ENCODE peak calls at places on chromosome 21, in ten cellular contexts. M, P, G, W, E, A, N, D, H and V are unnamed samples.

GRCh38 chr21:36369064-36369685 is 16.0 kb upstream of the CHAF1B start:
- DNase-seq in M (no peak), P (no peak), G (no peak), W (no peak), E (no peak), A (no peak), N (no peak), D (no peak), H (no peak), V (no peak)

GRCh38 chr21:29164330-29164942 is 34.0 kb downstream of the MAP3K7CL start:
- DNase-seq in M (peak; percentile 69), P (peak; percentile 92), G (no peak), W (no peak), E (peak; percentile 93), A (peak; percentile 77), N (peak; percentile 91), D (no peak), H (peak; percentile 71), V (no peak)

GRCh38 chr21:28871388-28872015 is 121.2 kb downstream of the LTN1 start:
- DNase-seq in M (no peak), P (no peak), G (no peak), W (peak; percentile 36), E (no peak), A (no peak), N (no peak), D (no peak), H (no peak), V (no peak)

GRCh38 chr21:25878334-25878733 is 143.6 kb downstream of the GABPA start:
- DNase-seq in M (no peak), P (peak; percentile 7), G (no peak), W (no peak), E (no peak), A (no peak), N (peak; percentile 47), D (no peak), H (no peak), V (no peak)

GRCh38 chr21:45420061-45420521 is 15.1 kb downstream of the COL18A1 start:
- DNase-seq in M (no peak), P (no peak), G (no peak), W (no peak), E (no peak), A (no peak), N (no peak), D (no peak), H (no peak), V (no peak)

GRCh38 chr21:40719615-40720014 is 127.3 kb downstream of the DSCAM start:
- DNase-seq in M (no peak), P (no peak), G (no peak), W (no peak), E (no peak), A (no peak), N (no peak), D (no peak), H (no peak), V (no peak)

GRCh38 chr21:28213221-28213620 is 779.5 kb downstream of the LTN1 start:
- DNase-seq in M (no peak), P (no peak), G (no peak), W (no peak), E (no peak), A (no peak), N (no peak), D (no peak), H (no peak), V (no peak)

GRCh38 chr21:40143822-40144525 is 276.7 kb downstream of the PCP4 start:
- DNase-seq in M (peak; percentile 73), P (peak; percentile 52), G (peak; percentile 24), W (peak; percentile 43), E (peak; percentile 37), A (peak; percentile 49), N (peak; percentile 56), D (no peak), H (peak; percentile 75), V (peak; percentile 7)

GRCh38 chr21:36910581-36911307 is 55.7 kb downstream of the HLCS start:
- DNase-seq in M (peak; percentile 30), P (peak; percentile 77), G (no peak), W (no peak), E (peak; percentile 92), A (no peak), N (no peak), D (no peak), H (no peak), V (no peak)

GRCh38 chr21:45528981-45529784 is 13.1 kb downstream of the SLC19A1 start:
- DNase-seq in M (no peak), P (no peak), G (no peak), W (no peak), E (no peak), A (no peak), N (no peak), D (no peak), H (no peak), V (no peak)

GRCh38 chr21:17492415-17493168 is 20.3 kb upstream of the CXADR start:
- DNase-seq in M (peak; percentile 11), P (peak; percentile 2), G (no peak), W (no peak), E (no peak), A (peak; percentile 75), N (peak; percentile 60), D (no peak), H (no peak), V (no peak)

GRCh38 chr21:46092026-46092764 is 5.7 kb upstream of the COL6A2 start:
- DNase-seq in M (peak; percentile 93), P (peak; percentile 86), G (no peak), W (peak; percentile 49), E (peak; percentile 99), A (no peak), N (peak; percentile 7), D (no peak), H (no peak), V (no peak)